ENCODE peak calls at places on chromosomes 5 and 9, in nine cellular contexts. One of them, this sample, is unnamed.

GRCh38 chr5:8633706-8634105 is 764.8 kb downstream of the MTRR start:
- DNase-seq in mammary epithelial cell: peak; percentile 5
- DNase-seq in RWPE1: no peak
- DNase-seq in cardiac muscle cell: no peak
- DNase-seq in AG09309: peak; percentile 29
- DNase-seq in fibroblast of pulmonary artery: peak; percentile 66
- DNase-seq in H9: no peak
- DNase-seq in AG09319: peak; percentile 45
- DNase-seq in tibial nerve: no peak
- DNase-seq in this sample: no peak

GRCh38 chr5:96712100-96712746 is 50.0 kb downstream of the CAST start:
- DNase-seq in mammary epithelial cell: no peak
- DNase-seq in RWPE1: no peak
- DNase-seq in cardiac muscle cell: no peak
- DNase-seq in AG09309: no peak
- DNase-seq in fibroblast of pulmonary artery: no peak
- DNase-seq in H9: no peak
- DNase-seq in AG09319: no peak
- DNase-seq in tibial nerve: no peak
- DNase-seq in this sample: no peak

GRCh38 chr5:6729400-6730310 is 16.4 kb downstream of the TENT4A start:
- DNase-seq in mammary epithelial cell: no peak
- DNase-seq in RWPE1: no peak
- DNase-seq in cardiac muscle cell: no peak
- DNase-seq in AG09309: no peak
- DNase-seq in fibroblast of pulmonary artery: no peak
- DNase-seq in H9: no peak
- DNase-seq in AG09319: no peak
- DNase-seq in tibial nerve: no peak
- DNase-seq in this sample: peak; percentile 38

GRCh38 chr5:53035868-53036381 is 46.8 kb downstream of the ITGA2 start:
- DNase-seq in mammary epithelial cell: peak; percentile 96
- DNase-seq in RWPE1: peak; percentile 76
- DNase-seq in cardiac muscle cell: no peak
- DNase-seq in AG09309: no peak
- DNase-seq in fibroblast of pulmonary artery: peak; percentile 35
- DNase-seq in H9: no peak
- DNase-seq in AG09319: no peak
- DNase-seq in tibial nerve: no peak
- DNase-seq in this sample: no peak

GRCh38 chr9:4086119-4087088 is 213.5 kb downstream of the GLIS3 start:
- DNase-seq in mammary epithelial cell: peak; percentile 21
- DNase-seq in RWPE1: no peak
- DNase-seq in cardiac muscle cell: no peak
- DNase-seq in AG09309: no peak
- DNase-seq in fibroblast of pulmonary artery: peak; percentile 69
- DNase-seq in H9: no peak
- DNase-seq in AG09319: no peak
- DNase-seq in tibial nerve: no peak
- DNase-seq in this sample: no peak

GRCh38 chr9:123355761-123356520 is at the start of gene CRB2:
- DNase-seq in mammary epithelial cell: no peak
- DNase-seq in RWPE1: no peak
- DNase-seq in cardiac muscle cell: peak; percentile 86
- DNase-seq in AG09309: no peak
- DNase-seq in fibroblast of pulmonary artery: no peak
- DNase-seq in H9: peak; percentile 87
- DNase-seq in AG09319: no peak
- DNase-seq in tibial nerve: no peak
- DNase-seq in this sample: peak; percentile 65

GRCh38 chr5:148866024-148866423 is 39.6 kb downstream of the ADRB2 start:
- DNase-seq in mammary epithelial cell: no peak
- DNase-seq in RWPE1: no peak
- DNase-seq in cardiac muscle cell: no peak
- DNase-seq in AG09309: no peak
- DNase-seq in fibroblast of pulmonary artery: no peak
- DNase-seq in H9: no peak
- DNase-seq in AG09319: no peak
- DNase-seq in tibial nerve: no peak
- DNase-seq in this sample: no peak

GRCh38 chr5:54671111-54671531 is 153.6 kb downstream of the SNX18 start:
- DNase-seq in mammary epithelial cell: peak; percentile 55
- DNase-seq in RWPE1: peak; percentile 73
- DNase-seq in cardiac muscle cell: no peak
- DNase-seq in AG09309: no peak
- DNase-seq in fibroblast of pulmonary artery: peak; percentile 63
- DNase-seq in H9: no peak
- DNase-seq in AG09319: no peak
- DNase-seq in tibial nerve: no peak
- DNase-seq in this sample: no peak

GRCh38 chr5:149094996-149095395 is 32.1 kb upstream of the SH3TC2 start:
- DNase-seq in mammary epithelial cell: no peak
- DNase-seq in RWPE1: no peak
- DNase-seq in cardiac muscle cell: no peak
- DNase-seq in AG09309: no peak
- DNase-seq in fibroblast of pulmonary artery: no peak
- DNase-seq in H9: no peak
- DNase-seq in AG09319: no peak
- DNase-seq in tibial nerve: no peak
- DNase-seq in this sample: no peak

GRCh38 chr9:105884416-105884815 is 190.1 kb downstream of the TMEM38B start:
- DNase-seq in mammary epithelial cell: no peak
- DNase-seq in RWPE1: no peak
- DNase-seq in cardiac muscle cell: no peak
- DNase-seq in AG09309: no peak
- DNase-seq in fibroblast of pulmonary artery: no peak
- DNase-seq in H9: no peak
- DNase-seq in AG09319: no peak
- DNase-seq in tibial nerve: no peak
- DNase-seq in this sample: no peak

GRCh38 chr9:105880517-105880916 is 186.2 kb downstream of the TMEM38B start:
- DNase-seq in mammary epithelial cell: no peak
- DNase-seq in RWPE1: no peak
- DNase-seq in cardiac muscle cell: no peak
- DNase-seq in AG09309: no peak
- DNase-seq in fibroblast of pulmonary artery: no peak
- DNase-seq in H9: no peak
- DNase-seq in AG09319: no peak
- DNase-seq in tibial nerve: no peak
- DNase-seq in this sample: no peak

GRCh38 chr9:105883847-105884246 is 189.5 kb downstream of the TMEM38B start:
- DNase-seq in mammary epithelial cell: peak; percentile 20
- DNase-seq in RWPE1: no peak
- DNase-seq in cardiac muscle cell: no peak
- DNase-seq in AG09309: no peak
- DNase-seq in fibroblast of pulmonary artery: no peak
- DNase-seq in H9: no peak
- DNase-seq in AG09319: no peak
- DNase-seq in tibial nerve: no peak
- DNase-seq in this sample: no peak

GRCh38 chr9:105879181-105879580 is 184.8 kb downstream of the TMEM38B start:
- DNase-seq in mammary epithelial cell: no peak
- DNase-seq in RWPE1: no peak
- DNase-seq in cardiac muscle cell: no peak
- DNase-seq in AG09309: no peak
- DNase-seq in fibroblast of pulmonary artery: no peak
- DNase-seq in H9: no peak
- DNase-seq in AG09319: no peak
- DNase-seq in tibial nerve: no peak
- DNase-seq in this sample: no peak

GRCh38 chr9:105881654-105882349 is 187.5 kb downstream of the TMEM38B start:
- DNase-seq in mammary epithelial cell: peak; percentile 51
- DNase-seq in RWPE1: peak; percentile 75
- DNase-seq in cardiac muscle cell: peak; percentile 84
- DNase-seq in AG09309: peak; percentile 7
- DNase-seq in fibroblast of pulmonary artery: peak; percentile 67
- DNase-seq in H9: peak; percentile 75
- DNase-seq in AG09319: peak; percentile 4
- DNase-seq in tibial nerve: peak; percentile 53
- DNase-seq in this sample: peak; percentile 80
- TF ChIP-seq CTCF in mammary epithelial cell: peak; percentile 91
- TF ChIP-seq CTCF in RWPE1: peak; percentile 98
- TF ChIP-seq CTCF in cardiac muscle cell: peak; percentile 95
- TF ChIP-seq CTCF in AG09309: peak; percentile 85
- TF ChIP-seq CTCF in fibroblast of pulmonary artery: peak; percentile 97
- TF ChIP-seq CTCF in H9: peak; percentile 96
- TF ChIP-seq CTCF in AG09319: peak; percentile 79
- TF ChIP-seq CTCF in tibial nerve: peak; percentile 68
- TF ChIP-seq CTCF in this sample: peak; percentile 90

DNA sequence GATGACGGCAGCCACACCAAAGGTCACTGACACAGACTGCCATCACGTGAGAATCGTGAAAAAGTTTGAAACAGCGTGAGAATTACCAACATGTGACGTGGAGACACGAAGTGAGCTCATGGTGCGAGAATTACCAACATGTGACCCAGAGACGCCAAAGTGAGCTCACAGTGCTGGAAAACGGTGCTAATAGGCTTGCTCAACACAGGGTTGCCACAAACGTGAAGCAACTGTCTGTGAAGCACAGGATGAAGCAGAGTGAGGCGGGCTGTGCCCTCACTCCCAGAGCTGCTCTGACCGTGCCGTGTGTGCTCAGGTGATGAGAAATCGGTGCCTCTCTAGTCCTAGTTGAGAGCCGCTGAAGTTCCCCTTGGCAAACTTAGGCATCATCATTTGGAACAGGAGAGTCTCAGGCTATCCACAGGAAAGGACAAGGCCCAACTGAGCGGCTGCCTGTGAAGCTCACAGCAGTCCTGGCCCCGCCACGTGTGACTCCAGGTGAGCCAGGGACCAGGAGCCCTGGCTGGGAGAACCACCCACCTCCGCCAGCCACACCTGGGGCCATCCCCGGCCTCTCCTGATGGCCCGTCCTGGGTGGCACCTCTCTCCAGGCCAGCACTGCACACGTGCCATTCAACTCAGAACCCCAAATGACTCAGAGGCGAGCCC is 29.8 kb upstream of the SLC6A3 start:
- DNase-seq in mammary epithelial cell: no peak
- DNase-seq in RWPE1: no peak
- DNase-seq in cardiac muscle cell: no peak
- DNase-seq in AG09309: no peak
- DNase-seq in fibroblast of pulmonary artery: no peak
- DNase-seq in H9: no peak
- DNase-seq in AG09319: no peak
- DNase-seq in tibial nerve: no peak
- DNase-seq in this sample: no peak
- TF ChIP-seq CTCF in mammary epithelial cell: no peak
- TF ChIP-seq CTCF in RWPE1: no peak
- TF ChIP-seq CTCF in cardiac muscle cell: no peak
- TF ChIP-seq CTCF in AG09309: no peak
- TF ChIP-seq CTCF in fibroblast of pulmonary artery: no peak
- TF ChIP-seq CTCF in H9: no peak
- TF ChIP-seq CTCF in AG09319: no peak
- TF ChIP-seq CTCF in tibial nerve: no peak
- TF ChIP-seq CTCF in this sample: no peak

DNA sequence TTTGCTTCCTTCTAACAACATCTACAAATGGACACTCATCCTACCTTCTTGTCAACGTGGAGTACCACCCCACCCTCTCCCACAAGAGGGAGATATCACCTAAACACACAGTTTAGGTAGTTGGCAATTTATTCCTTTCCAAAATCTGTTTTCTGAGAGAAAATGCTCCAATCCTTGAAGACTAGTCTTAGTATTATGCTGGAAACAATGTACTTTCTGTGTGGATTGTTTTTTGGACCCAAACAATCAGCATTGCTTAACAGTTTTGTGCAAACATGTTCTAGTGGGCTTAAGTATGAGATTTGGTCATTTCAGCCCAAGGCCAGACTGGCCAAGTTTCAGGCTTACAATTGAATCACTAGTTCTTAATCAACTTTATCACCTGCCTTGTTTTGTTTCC is 359.1 kb downstream of the ARHGEF28 start:
- DNase-seq in mammary epithelial cell: peak; percentile 83
- DNase-seq in RWPE1: peak; percentile 72
- DNase-seq in cardiac muscle cell: no peak
- DNase-seq in AG09309: no peak
- DNase-seq in fibroblast of pulmonary artery: peak; percentile 75
- DNase-seq in H9: no peak
- DNase-seq in AG09319: no peak
- DNase-seq in tibial nerve: no peak
- DNase-seq in this sample: no peak
- TF ChIP-seq CTCF in mammary epithelial cell: peak; percentile 54
- TF ChIP-seq CTCF in RWPE1: peak; percentile 45
- TF ChIP-seq CTCF in cardiac muscle cell: peak; percentile 43
- TF ChIP-seq CTCF in AG09309: peak; percentile 38
- TF ChIP-seq CTCF in fibroblast of pulmonary artery: peak; percentile 69
- TF ChIP-seq CTCF in H9: peak; percentile 58
- TF ChIP-seq CTCF in AG09319: peak; percentile 21
- TF ChIP-seq CTCF in tibial nerve: peak; percentile 6
- TF ChIP-seq CTCF in this sample: no peak

GRCh38 chr5:154403776-154404387 is 41.9 kb upstream of the SAP30L start:
- DNase-seq in mammary epithelial cell: no peak
- DNase-seq in RWPE1: no peak
- DNase-seq in cardiac muscle cell: no peak
- DNase-seq in AG09309: peak; percentile 34
- DNase-seq in fibroblast of pulmonary artery: no peak
- DNase-seq in H9: no peak
- DNase-seq in AG09319: no peak
- DNase-seq in tibial nerve: no peak
- DNase-seq in this sample: no peak
- TF ChIP-seq CTCF in mammary epithelial cell: no peak
- TF ChIP-seq CTCF in RWPE1: no peak
- TF ChIP-seq CTCF in cardiac muscle cell: no peak
- TF ChIP-seq CTCF in AG09309: no peak
- TF ChIP-seq CTCF in fibroblast of pulmonary artery: no peak
- TF ChIP-seq CTCF in H9: no peak
- TF ChIP-seq CTCF in AG09319: no peak
- TF ChIP-seq CTCF in tibial nerve: no peak
- TF ChIP-seq CTCF in this sample: no peak

DNA sequence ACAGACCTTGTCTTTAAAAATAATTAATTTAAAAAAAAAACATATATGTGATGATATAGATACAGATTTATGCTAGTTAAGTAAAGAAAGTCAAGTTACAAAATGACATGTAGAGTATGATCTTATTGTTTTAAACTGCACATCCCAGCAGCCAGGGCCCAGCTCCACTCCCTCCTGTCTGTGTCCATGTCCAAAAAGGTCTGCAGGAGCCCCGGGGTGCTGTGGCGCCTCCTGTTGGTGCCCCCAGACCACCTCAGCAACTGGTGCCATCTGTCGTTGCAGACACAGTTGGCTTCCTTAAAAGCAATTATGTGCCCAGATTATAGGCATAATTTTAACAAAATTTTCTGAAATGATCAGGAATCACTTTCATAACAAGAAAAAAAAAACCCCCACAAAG is 33.3 kb downstream of the IPPK start:
- DNase-seq in mammary epithelial cell: no peak
- DNase-seq in RWPE1: no peak
- DNase-seq in cardiac muscle cell: no peak
- DNase-seq in AG09309: no peak
- DNase-seq in fibroblast of pulmonary artery: no peak
- DNase-seq in H9: peak; percentile 17
- DNase-seq in AG09319: no peak
- DNase-seq in tibial nerve: no peak
- DNase-seq in this sample: no peak
- TF ChIP-seq CTCF in mammary epithelial cell: no peak
- TF ChIP-seq CTCF in RWPE1: no peak
- TF ChIP-seq CTCF in cardiac muscle cell: no peak
- TF ChIP-seq CTCF in AG09309: no peak
- TF ChIP-seq CTCF in fibroblast of pulmonary artery: no peak
- TF ChIP-seq CTCF in H9: peak; percentile 38
- TF ChIP-seq CTCF in AG09319: no peak
- TF ChIP-seq CTCF in tibial nerve: no peak
- TF ChIP-seq CTCF in this sample: no peak